ENCODE peak calls at places on chromosome 13, in nine cellular contexts. One of them, this sample, is unnamed.

GRCh38 chr13:28854657-28855056 is 34.5 kb downstream of the MTUS2 start:
- DNase-seq in activated CD8-positive, alpha-beta memory T cell treated with anti-CD3 and anti-CD28 coated beads for 1 hour: no peak
- DNase-seq in fibroblast of lung: no peak
- DNase-seq in Right ventricle myocardium superior: no peak
- DNase-seq in stimulated activated CD4-positive, alpha-beta T cell treated with anti-CD3 and anti-CD28 coated beads, TNF-alpha, amount 100 ng/mL, for 48 hours: no peak
- DNase-seq in thoracic aorta: no peak
- DNase-seq in hepatic stellate cell: no peak
- DNase-seq in NCI-H2029 treated with DMSO at 0.1 percent for 48 hours: no peak
- DNase-seq in NCI-H1694: no peak
- DNase-seq in this sample: no peak

GRCh38 chr13:110505594-110505993 is 55.9 kb downstream of the RAB20 start:
- DNase-seq in activated CD8-positive, alpha-beta memory T cell treated with anti-CD3 and anti-CD28 coated beads for 1 hour: no peak
- DNase-seq in fibroblast of lung: no peak
- DNase-seq in Right ventricle myocardium superior: no peak
- DNase-seq in stimulated activated CD4-positive, alpha-beta T cell treated with anti-CD3 and anti-CD28 coated beads, TNF-alpha, amount 100 ng/mL, for 48 hours: no peak
- DNase-seq in thoracic aorta: no peak
- DNase-seq in hepatic stellate cell: no peak
- DNase-seq in NCI-H2029 treated with DMSO at 0.1 percent for 48 hours: no peak
- DNase-seq in NCI-H1694: no peak
- DNase-seq in this sample: no peak

GRCh38 chr13:19561585-19561984 is 253 bp upstream of the TPTE2 start:
- DNase-seq in activated CD8-positive, alpha-beta memory T cell treated with anti-CD3 and anti-CD28 coated beads for 1 hour: no peak
- DNase-seq in fibroblast of lung: no peak
- DNase-seq in Right ventricle myocardium superior: no peak
- DNase-seq in stimulated activated CD4-positive, alpha-beta T cell treated with anti-CD3 and anti-CD28 coated beads, TNF-alpha, amount 100 ng/mL, for 48 hours: no peak
- DNase-seq in thoracic aorta: no peak
- DNase-seq in hepatic stellate cell: no peak
- DNase-seq in NCI-H2029 treated with DMSO at 0.1 percent for 48 hours: no peak
- DNase-seq in NCI-H1694: no peak
- DNase-seq in this sample: no peak

GRCh38 chr13:48908381-48909087 is 67.2 kb upstream of the FNDC3A start:
- DNase-seq in activated CD8-positive, alpha-beta memory T cell treated with anti-CD3 and anti-CD28 coated beads for 1 hour: no peak
- DNase-seq in fibroblast of lung: peak; percentile 64
- DNase-seq in Right ventricle myocardium superior: no peak
- DNase-seq in stimulated activated CD4-positive, alpha-beta T cell treated with anti-CD3 and anti-CD28 coated beads, TNF-alpha, amount 100 ng/mL, for 48 hours: no peak
- DNase-seq in thoracic aorta: peak; percentile 23
- DNase-seq in hepatic stellate cell: no peak
- DNase-seq in NCI-H2029 treated with DMSO at 0.1 percent for 48 hours: no peak
- DNase-seq in NCI-H1694: no peak
- DNase-seq in this sample: no peak

GRCh38 chr13:111554539-111555267 is 234.3 kb downstream of the TEX29 start:
- DNase-seq in activated CD8-positive, alpha-beta memory T cell treated with anti-CD3 and anti-CD28 coated beads for 1 hour: no peak
- DNase-seq in fibroblast of lung: no peak
- DNase-seq in Right ventricle myocardium superior: no peak
- DNase-seq in stimulated activated CD4-positive, alpha-beta T cell treated with anti-CD3 and anti-CD28 coated beads, TNF-alpha, amount 100 ng/mL, for 48 hours: no peak
- DNase-seq in thoracic aorta: no peak
- DNase-seq in hepatic stellate cell: no peak
- DNase-seq in NCI-H2029 treated with DMSO at 0.1 percent for 48 hours: no peak
- DNase-seq in NCI-H1694: no peak
- DNase-seq in this sample: no peak

GRCh38 chr13:69553976-69554375 is 553.6 kb upstream of the ATXN8OS start:
- DNase-seq in activated CD8-positive, alpha-beta memory T cell treated with anti-CD3 and anti-CD28 coated beads for 1 hour: no peak
- DNase-seq in fibroblast of lung: no peak
- DNase-seq in Right ventricle myocardium superior: no peak
- DNase-seq in stimulated activated CD4-positive, alpha-beta T cell treated with anti-CD3 and anti-CD28 coated beads, TNF-alpha, amount 100 ng/mL, for 48 hours: no peak
- DNase-seq in thoracic aorta: no peak
- DNase-seq in hepatic stellate cell: no peak
- DNase-seq in NCI-H2029 treated with DMSO at 0.1 percent for 48 hours: no peak
- DNase-seq in NCI-H1694: no peak
- DNase-seq in this sample: no peak

GRCh38 chr13:25980255-25980654 is 71.6 kb downstream of the SHISA2 start:
- DNase-seq in activated CD8-positive, alpha-beta memory T cell treated with anti-CD3 and anti-CD28 coated beads for 1 hour: no peak
- DNase-seq in fibroblast of lung: peak; percentile 10
- DNase-seq in Right ventricle myocardium superior: no peak
- DNase-seq in stimulated activated CD4-positive, alpha-beta T cell treated with anti-CD3 and anti-CD28 coated beads, TNF-alpha, amount 100 ng/mL, for 48 hours: no peak
- DNase-seq in thoracic aorta: no peak
- DNase-seq in hepatic stellate cell: no peak
- DNase-seq in NCI-H2029 treated with DMSO at 0.1 percent for 48 hours: peak; percentile 44
- DNase-seq in NCI-H1694: peak; percentile 11
- DNase-seq in this sample: peak; percentile 55

GRCh38 chr13:46687810-46688209 is 109.2 kb downstream of the ESD start:
- DNase-seq in activated CD8-positive, alpha-beta memory T cell treated with anti-CD3 and anti-CD28 coated beads for 1 hour: no peak
- DNase-seq in fibroblast of lung: peak; percentile 43
- DNase-seq in Right ventricle myocardium superior: no peak
- DNase-seq in stimulated activated CD4-positive, alpha-beta T cell treated with anti-CD3 and anti-CD28 coated beads, TNF-alpha, amount 100 ng/mL, for 48 hours: no peak
- DNase-seq in thoracic aorta: no peak
- DNase-seq in hepatic stellate cell: no peak
- DNase-seq in NCI-H2029 treated with DMSO at 0.1 percent for 48 hours: no peak
- DNase-seq in NCI-H1694: no peak
- DNase-seq in this sample: peak; percentile 41

GRCh38 chr13:59394526-59394925 is 769.2 kb downstream of the DIAPH3 start:
- DNase-seq in activated CD8-positive, alpha-beta memory T cell treated with anti-CD3 and anti-CD28 coated beads for 1 hour: no peak
- DNase-seq in fibroblast of lung: no peak
- DNase-seq in Right ventricle myocardium superior: no peak
- DNase-seq in stimulated activated CD4-positive, alpha-beta T cell treated with anti-CD3 and anti-CD28 coated beads, TNF-alpha, amount 100 ng/mL, for 48 hours: no peak
- DNase-seq in thoracic aorta: no peak
- DNase-seq in hepatic stellate cell: no peak
- DNase-seq in NCI-H2029 treated with DMSO at 0.1 percent for 48 hours: no peak
- DNase-seq in NCI-H1694: no peak
- DNase-seq in this sample: no peak

GRCh38 chr13:44870456-44870929 is 118.8 kb downstream of the NUFIP1 start:
- DNase-seq in activated CD8-positive, alpha-beta memory T cell treated with anti-CD3 and anti-CD28 coated beads for 1 hour: no peak
- DNase-seq in fibroblast of lung: no peak
- DNase-seq in Right ventricle myocardium superior: peak; percentile 76
- DNase-seq in stimulated activated CD4-positive, alpha-beta T cell treated with anti-CD3 and anti-CD28 coated beads, TNF-alpha, amount 100 ng/mL, for 48 hours: no peak
- DNase-seq in thoracic aorta: no peak
- DNase-seq in hepatic stellate cell: no peak
- DNase-seq in NCI-H2029 treated with DMSO at 0.1 percent for 48 hours: no peak
- DNase-seq in NCI-H1694: no peak
- DNase-seq in this sample: no peak